ENCODE peak calls at places on chromosomes 7 and 10, in ten cellular contexts. F is progenitor cell of endocrine pancreas; J is Caco-2; U is osteocyte; Q is NCI-H2171 treated with DMSO at 0.1 percent for 48 hours; P is A549; H is GM12891; E is RPMI7951; W is posterior cingulate gyrus; Y is activated naive CD4-positive, alpha-beta T cell. I is an unnamed sample.

GRCh38 chr7:2181077-2181854 is 51.5 kb downstream of the MAD1L1 start:
- DNase-seq in F (no peak), J (no peak), U (no peak), Q (no peak), P (no peak), H (no peak), E (no peak), W (no peak), Y (no peak), I (no peak)

GRCh38 chr7:76303829-76304505 is 1.5 kb downstream of the HSPB1 start:
- DNase-seq in F (no peak), J (no peak), U (no peak), Q (no peak), P (peak), H (no peak), E (peak), W (no peak), Y (no peak), I (no peak)

GRCh38 chr7:93203496-93203895 is 22.8 kb downstream of the HEPACAM2 start:
- DNase-seq in F (no peak), J (peak), U (no peak), Q (peak), P (peak), H (no peak), E (no peak), W (no peak), Y (no peak), I (no peak)

GRCh38 chr7:46291601-46292150 is 370.6 kb upstream of the IGFBP3 start:
- DNase-seq in F (no peak), J (no peak), U (no peak), Q (no peak), P (no peak), H (no peak), E (peak), W (no peak), Y (no peak), I (no peak)

GRCh38 chr10:63537511-63537910 is 16.3 kb downstream of the REEP3 start:
- DNase-seq in F (no peak), J (no peak), U (no peak), Q (peak), P (no peak), H (no peak), E (no peak), W (no peak), Y (no peak), I (no peak)

GRCh38 chr7:111098011-111098925 is 7.3 kb downstream of the LRRN3 start:
- DNase-seq in F (no peak), J (peak), U (no peak), Q (peak), P (peak), H (no peak), E (no peak), W (no peak), Y (no peak), I (peak)

GRCh38 chr7:64890761-64891666 is 12.1 kb upstream of the ZNF273 start:
- DNase-seq in F (no peak), J (no peak), U (peak), Q (no peak), P (no peak), H (no peak), E (no peak), W (no peak), Y (no peak), I (peak)

GRCh38 chr7:147014596-147014995 is 898.0 kb downstream of the CNTNAP2 start:
- DNase-seq in F (no peak), J (no peak), U (no peak), Q (peak), P (no peak), H (no peak), E (no peak), W (no peak), Y (no peak), I (no peak)

GRCh38 chr10:11616021-11616420 is 4.6 kb upstream of the USP6NL start:
- DNase-seq in F (no peak), J (no peak), U (no peak), Q (no peak), P (no peak), H (no peak), E (peak), W (no peak), Y (no peak), I (no peak)

GRCh38 chr7:131945313-131945831 is 388.9 kb upstream of the PODXL start:
- DNase-seq in F (peak), J (peak), U (peak), Q (peak), P (peak), H (peak), E (peak), W (peak), Y (no peak), I (peak)

GRCh38 chr7:130994378-130995115 is 260.5 kb upstream of the KLF14 start:
- DNase-seq in F (no peak), J (no peak), U (no peak), Q (no peak), P (no peak), H (no peak), E (no peak), W (no peak), Y (no peak), I (peak)

GRCh38 chr7:37410305-37411209 is 38.1 kb downstream of the ELMO1 start:
- DNase-seq in F (no peak), J (no peak), U (no peak), Q (no peak), P (no peak), H (no peak), E (no peak), W (no peak), Y (no peak), I (no peak)

GRCh38 chr7:156105337-156106106 is 293.3 kb upstream of the SHH start:
- DNase-seq in F (no peak), J (peak), U (peak), Q (no peak), P (no peak), H (no peak), E (no peak), W (no peak), Y (no peak), I (no peak)

GRCh38 chr10:78314651-78315050 is 281.0 kb downstream of the RPS24 start:
- DNase-seq in F (no peak), J (no peak), U (peak), Q (no peak), P (no peak), H (no peak), E (no peak), W (no peak), Y (no peak), I (peak)

GRCh38 chr7:513521-514166 is 6.0 kb downstream of the PDGFA start:
- DNase-seq in F (no peak), J (no peak), U (no peak), Q (no peak), P (no peak), H (no peak), E (peak), W (no peak), Y (no peak), I (no peak)

GRCh38 chr10:26640391-26640790 is 57.1 kb upstream of the PDSS1 start:
- DNase-seq in F (no peak), J (no peak), U (no peak), Q (no peak), P (no peak), H (no peak), E (no peak), W (no peak), Y (no peak), I (no peak)

GRCh38 chr10:16950686-16951681 is 133.8 kb upstream of the RSU1 start:
- DNase-seq in F (no peak), J (no peak), U (no peak), Q (no peak), P (peak), H (no peak), E (peak), W (no peak), Y (no peak), I (peak)

GRCh38 chr10:125494631-125495239 is 188.2 kb downstream of the TEX36 start:
- DNase-seq in F (no peak), J (no peak), U (no peak), Q (no peak), P (no peak), H (no peak), E (no peak), W (no peak), Y (no peak), I (no peak)

GRCh38 chr10:116287906-116288501 is 15.0 kb upstream of the GFRA1 start:
- DNase-seq in F (no peak), J (peak), U (no peak), Q (peak), P (peak), H (no peak), E (no peak), W (no peak), Y (no peak), I (peak)

GRCh38 chr7:43537765-43538403 is 45.0 kb upstream of the STK17A start:
- DNase-seq in F (no peak), J (peak), U (no peak), Q (no peak), P (no peak), H (no peak), E (peak), W (no peak), Y (no peak), I (peak)

GRCh38 chr7:106050743-106051110 is 61.4 kb downstream of the SYPL1 start:
- DNase-seq in F (no peak), J (no peak), U (no peak), Q (no peak), P (no peak), H (no peak), E (peak), W (no peak), Y (no peak), I (peak)

GRCh38 chr7:26265061-26265460 is 26.6 kb upstream of the SNX10 start:
- DNase-seq in F (no peak), J (no peak), U (no peak), Q (no peak), P (no peak), H (no peak), E (no peak), W (no peak), Y (no peak), I (no peak)

GRCh38 chr7:4782333-4783291 is 7.2 kb downstream of the AP5Z1 start:
- DNase-seq in F (no peak), J (no peak), U (no peak), Q (no peak), P (no peak), H (no peak), E (no peak), W (no peak), Y (no peak), I (no peak)

GRCh38 chr7:38975944-38976392 is 1.7 kb upstream of the POU6F2 start:
- DNase-seq in F (peak), J (no peak), U (no peak), Q (no peak), P (no peak), H (no peak), E (no peak), W (no peak), Y (no peak), I (peak)

GRCh38 chr7:55526770-55527169 is 45.5 kb downstream of the VOPP1 start:
- DNase-seq in F (no peak), J (no peak), U (no peak), Q (peak), P (no peak), H (no peak), E (no peak), W (peak), Y (no peak), I (peak)

GRCh38 chr7:28155964-28156363 is 24.6 kb downstream of the JAZF1 start:
- DNase-seq in F (no peak), J (no peak), U (no peak), Q (no peak), P (no peak), H (no peak), E (peak), W (no peak), Y (no peak), I (no peak)

GRCh38 chr7:16644624-16644986 is 949 bp downstream of the ANKMY2 start:
- DNase-seq in F (peak), J (peak), U (peak), Q (peak), P (peak), H (no peak), E (peak), W (peak), Y (peak), I (peak)

GRCh38 chr7:42915356-42915755 is 3.5 kb upstream of the C7orf25 start:
- DNase-seq in F (no peak), J (no peak), U (no peak), Q (no peak), P (no peak), H (no peak), E (no peak), W (no peak), Y (no peak), I (no peak)

GRCh38 chr7:105015631-105015965 is 1.6 kb downstream of the KMT2E start:
- DNase-seq in F (no peak), J (peak), U (no peak), Q (peak), P (no peak), H (no peak), E (peak), W (no peak), Y (no peak), I (peak)

GRCh38 chr10:12412671-12413368 is 63.5 kb downstream of the CAMK1D start:
- DNase-seq in F (no peak), J (no peak), U (no peak), Q (peak), P (no peak), H (no peak), E (no peak), W (no peak), Y (no peak), I (no peak)

GRCh38 chr10:62582098-62582705 is 208.0 kb downstream of the ZNF365 start:
- DNase-seq in F (no peak), J (no peak), U (no peak), Q (no peak), P (no peak), H (no peak), E (peak), W (no peak), Y (no peak), I (no peak)

GRCh38 chr10:100004805-100005510 is 4.8 kb downstream of the DNMBP start:
- DNase-seq in F (no peak), J (no peak), U (no peak), Q (no peak), P (no peak), H (no peak), E (no peak), W (no peak), Y (no peak), I (no peak)

GRCh38 chr10:77360121-77360520 is 277.5 kb downstream of the KCNMA1 start:
- DNase-seq in F (no peak), J (no peak), U (no peak), Q (no peak), P (no peak), H (no peak), E (peak), W (no peak), Y (no peak), I (no peak)

GRCh38 chr7:29866490-29866930 is 60.2 kb downstream of the WIPF3 start:
- DNase-seq in F (no peak), J (no peak), U (no peak), Q (no peak), P (no peak), H (no peak), E (peak), W (peak), Y (no peak), I (no peak)